ENCODE peak calls at places on chromosome 11, in five cellular contexts. C, U, K, S and I are unnamed samples.

GRCh38 chr11:44127130-44127529 is 31.7 kb downstream of the EXT2 start:
- DNase-seq in C (no peak), U (no peak), K (no peak), S (no peak), I (no peak)

GRCh38 chr11:30919389-30920172 is 333.4 kb upstream of the MPPED2 start:
- DNase-seq in C (no peak), U (peak), K (no peak), S (no peak), I (no peak)

GRCh38 chr11:44729718-44730117 is 3.0 kb downstream of the TSPAN18 start:
- DNase-seq in C (no peak), U (no peak), K (no peak), S (no peak), I (no peak)

GRCh38 chr11:132895340-132895739 is 637.0 kb downstream of the OPCML start:
- DNase-seq in C (no peak), U (peak), K (no peak), S (no peak), I (no peak)

GRCh38 chr11:95908826-95909225 is 15.1 kb downstream of the MTMR2 start:
- DNase-seq in C (no peak), U (peak), K (no peak), S (no peak), I (no peak)

GRCh38 chr11:118434123-118434552 is 2.2 kb upstream of the KMT2A start:
- DNase-seq in C (no peak), U (peak), K (no peak), S (no peak), I (no peak)

GRCh38 chr11:105236631-105237030 is 97.1 kb upstream of the CARD18 start:
- DNase-seq in C (peak), U (peak), K (no peak), S (no peak), I (no peak)

GRCh38 chr11:47950396-47950795 is 30.0 kb upstream of the PTPRJ start:
- DNase-seq in C (no peak), U (no peak), K (no peak), S (peak), I (no peak)

GRCh38 chr11:95057959-95058358 is 8.7 kb downstream of the KDM4F start:
- DNase-seq in C (no peak), U (no peak), K (no peak), S (no peak), I (no peak)

GRCh38 chr11:93326681-93327080 is 3.9 kb upstream of the DEUP1 start:
- DNase-seq in C (no peak), U (no peak), K (no peak), S (no peak), I (no peak)

GRCh38 chr11:79313513-79313912 is 127.3 kb downstream of the TENM4 start:
- DNase-seq in C (no peak), U (no peak), K (no peak), S (no peak), I (no peak)

GRCh38 chr11:65089621-65090020 is 5.6 kb downstream of the ZFPL1 start:
- DNase-seq in C (no peak), U (no peak), K (no peak), S (no peak), I (no peak)

GRCh38 chr11:113096661-113097060 is 135.4 kb downstream of the NCAM1 start:
- DNase-seq in C (no peak), U (no peak), K (no peak), S (no peak), I (no peak)

GRCh38 chr11:59106363-59107336 is at the start of gene FAM111B:
- DNase-seq in C (peak), U (peak), K (peak), S (peak), I (peak)

GRCh38 chr11:126949066-126949945 is 51.3 kb downstream of the KIRREL3 start:
- DNase-seq in C (no peak), U (peak), K (no peak), S (no peak), I (no peak)

GRCh38 chr11:76236092-76237026 is 30.1 kb upstream of the WNT11 start:
- DNase-seq in C (peak), U (peak), K (peak), S (peak), I (no peak)

GRCh38 chr11:116199182-116199581 is 573.6 kb downstream of the BUD13 start:
- DNase-seq in C (no peak), U (no peak), K (no peak), S (no peak), I (no peak)

GRCh38 chr11:70643642-70644041 is 245.3 kb downstream of the CTTN start:
- DNase-seq in C (no peak), U (no peak), K (no peak), S (no peak), I (no peak)

GRCh38 chr11:69922596-69923111 is 103.4 kb upstream of the FGF3 start:
- DNase-seq in C (no peak), U (no peak), K (no peak), S (no peak), I (no peak)

GRCh38 chr11:130181295-130182272 is 22.0 kb downstream of the ST14 start:
- DNase-seq in C (no peak), U (peak), K (no peak), S (peak), I (peak)

GRCh38 chr11:47035108-47035507 is 98.5 kb downstream of the CSTPP1 start:
- DNase-seq in C (no peak), U (peak), K (no peak), S (no peak), I (no peak)

GRCh38 chr11:13036235-13036634 is 27.1 kb downstream of the RASSF10 start:
- DNase-seq in C (no peak), U (no peak), K (no peak), S (no peak), I (no peak)

GRCh38 chr11:36452987-36453386 is 57.1 kb downstream of the TRAF6 start:
- DNase-seq in C (no peak), U (no peak), K (no peak), S (no peak), I (no peak)

GRCh38 chr11:88886796-88887195 is 179.0 kb downstream of the GRM5 start:
- DNase-seq in C (peak), U (no peak), K (peak), S (peak), I (peak)

GRCh38 chr11:17927643-17928343 is 85.1 kb downstream of the SERGEF start:
- DNase-seq in C (peak), U (no peak), K (no peak), S (no peak), I (no peak)

GRCh38 chr11:44446341-44446712 is 119.1 kb upstream of the CD82 start:
- DNase-seq in C (no peak), U (no peak), K (no peak), S (no peak), I (no peak)

GRCh38 chr11:68912254-68912653 is 8.6 kb downstream of the IGHMBP2 start:
- DNase-seq in C (no peak), U (no peak), K (no peak), S (no peak), I (no peak)

GRCh38 chr11:4190098-4190497 is 95.5 kb downstream of the RRM1 start:
- DNase-seq in C (no peak), U (no peak), K (no peak), S (no peak), I (no peak)

GRCh38 chr11:133830931-133831907 is 14.1 kb downstream of the SPATA19 start:
- DNase-seq in C (no peak), U (no peak), K (no peak), S (no peak), I (no peak)

GRCh38 chr11:118530683-118531596 is at the start of gene TMEM25:
- DNase-seq in C (no peak), U (peak), K (peak), S (peak), I (no peak)

GRCh38 chr11:106087815-106088435 is 10.5 kb downstream of the AASDHPPT start:
- DNase-seq in C (no peak), U (peak), K (no peak), S (peak), I (no peak)

GRCh38 chr11:121297872-121298271 is 5.3 kb downstream of the SC5D start:
- DNase-seq in C (no peak), U (no peak), K (no peak), S (no peak), I (no peak)

GRCh38 chr11:106424111-106424510 is 346.6 kb downstream of the AASDHPPT start:
- DNase-seq in C (peak), U (peak), K (peak), S (no peak), I (no peak)

GRCh38 chr11:78039919-78040671 is 17.0 kb upstream of the KCTD14 start:
- DNase-seq in C (peak), U (peak), K (peak), S (peak), I (no peak)

DNA sequence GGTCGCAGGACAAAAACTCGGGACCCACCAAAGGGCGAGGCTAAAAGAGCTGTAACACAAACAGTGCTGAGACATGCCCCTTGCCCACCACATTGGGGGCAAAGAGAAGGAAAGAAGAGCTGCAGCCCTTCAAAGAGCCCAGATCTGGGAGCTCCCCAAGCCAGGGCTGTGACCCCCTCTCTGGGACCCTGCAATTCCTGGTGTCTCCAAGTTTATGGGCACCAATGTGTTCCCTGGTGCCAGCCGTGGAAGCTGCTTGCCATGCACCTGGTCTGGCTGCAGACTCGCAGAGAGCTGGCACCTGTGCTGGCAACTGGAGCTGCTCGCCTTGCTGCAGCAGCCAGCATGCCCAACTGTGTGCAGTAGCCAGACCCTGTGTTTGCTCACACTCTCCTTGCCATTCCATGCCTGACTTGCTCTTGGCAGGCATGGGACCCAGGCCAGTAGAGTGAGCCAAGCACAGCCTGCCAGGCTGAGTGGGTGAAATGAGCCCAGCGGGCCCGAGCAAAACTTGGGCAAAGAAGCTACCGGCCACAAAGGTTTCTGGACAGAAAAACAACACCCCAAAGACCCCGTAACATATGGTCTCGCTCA is 16.0 kb downstream of the RRP8 start:
- DNase-seq in C (no peak), U (no peak), K (no peak), S (no peak), I (peak)
- TF ChIP-seq CTCF in C (no peak), U (no peak), K (no peak), S (no peak), I (no peak)

DNA sequence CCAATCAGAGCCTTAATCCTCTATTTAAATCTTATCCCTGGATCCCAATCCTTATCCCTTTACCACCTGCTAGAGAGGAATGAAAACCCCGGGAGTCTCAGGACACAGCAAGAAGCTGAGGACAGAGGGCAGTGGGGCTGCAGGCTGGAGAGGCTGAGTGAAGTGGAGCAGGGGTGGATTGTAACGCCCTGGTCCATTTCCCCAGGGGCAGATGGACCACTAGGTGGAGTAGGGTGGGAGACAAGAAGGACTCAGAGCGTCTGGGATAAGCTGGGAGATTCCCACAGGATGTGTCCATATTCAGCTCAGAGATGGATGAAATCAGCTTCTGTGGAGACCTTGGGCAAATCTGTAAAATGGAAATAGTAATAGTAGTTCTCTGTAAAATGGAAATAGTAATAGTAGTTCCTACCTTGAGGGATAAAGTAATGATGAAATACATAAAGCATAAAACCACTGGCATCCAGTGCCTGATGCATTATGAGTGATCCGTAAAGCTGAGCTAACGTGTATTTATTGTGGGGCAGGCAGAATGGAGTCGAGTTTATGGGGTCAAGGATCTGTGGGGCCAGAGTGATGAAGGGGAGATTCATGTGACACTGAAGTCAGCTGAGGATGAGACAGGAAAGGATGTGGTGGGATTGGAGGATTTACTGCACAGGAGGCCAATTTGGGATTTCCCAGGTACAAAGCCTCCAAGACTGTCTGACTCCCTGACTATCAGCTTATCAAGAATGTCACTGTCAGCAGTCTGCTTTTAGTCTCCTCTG is 1.9 kb upstream of the ROBO4 start:
- DNase-seq in C (no peak), U (no peak), K (no peak), S (no peak), I (no peak)
- TF ChIP-seq CTCF in C (peak), U (no peak), K (no peak), S (no peak), I (no peak)

GRCh38 chr11:72821920-72822799 is 7.9 kb downstream of the ATG16L2 start:
- DNase-seq in C (no peak), U (peak), K (peak), S (peak), I (peak)
- TF ChIP-seq CTCF in C (peak), U (no peak), K (peak), S (peak), I (peak)

DNA sequence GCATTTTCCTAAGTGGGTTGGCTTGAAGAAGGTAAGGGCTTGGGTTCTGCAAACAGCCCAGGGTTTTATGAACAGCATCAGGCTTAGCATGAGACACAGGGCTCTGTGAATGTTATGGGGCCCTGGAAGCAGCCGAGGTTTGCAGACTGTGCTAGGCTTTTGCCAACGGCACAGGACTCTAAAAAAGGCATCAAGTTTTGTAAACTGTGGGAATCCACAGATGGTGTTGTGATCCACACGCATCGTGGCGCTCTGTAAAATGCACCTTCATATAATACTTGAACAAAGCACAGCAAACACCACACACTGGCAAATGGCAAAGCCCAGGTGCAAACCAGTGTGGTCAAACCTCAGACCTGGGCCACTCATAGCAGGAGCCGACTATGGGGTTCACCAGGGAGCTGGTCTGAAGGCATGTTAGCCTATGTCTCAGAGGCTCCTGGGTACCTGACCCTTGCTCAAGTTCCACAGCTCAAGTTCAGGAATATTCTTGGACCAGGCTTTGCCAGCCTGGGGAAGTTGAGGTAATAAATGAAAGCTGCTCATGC is 2.4 kb upstream of the SLCO2B1 start:
- DNase-seq in C (no peak), U (no peak), K (no peak), S (no peak), I (no peak)
- TF ChIP-seq CTCF in C (no peak), U (no peak), K (no peak), S (no peak), I (no peak)

DNA sequence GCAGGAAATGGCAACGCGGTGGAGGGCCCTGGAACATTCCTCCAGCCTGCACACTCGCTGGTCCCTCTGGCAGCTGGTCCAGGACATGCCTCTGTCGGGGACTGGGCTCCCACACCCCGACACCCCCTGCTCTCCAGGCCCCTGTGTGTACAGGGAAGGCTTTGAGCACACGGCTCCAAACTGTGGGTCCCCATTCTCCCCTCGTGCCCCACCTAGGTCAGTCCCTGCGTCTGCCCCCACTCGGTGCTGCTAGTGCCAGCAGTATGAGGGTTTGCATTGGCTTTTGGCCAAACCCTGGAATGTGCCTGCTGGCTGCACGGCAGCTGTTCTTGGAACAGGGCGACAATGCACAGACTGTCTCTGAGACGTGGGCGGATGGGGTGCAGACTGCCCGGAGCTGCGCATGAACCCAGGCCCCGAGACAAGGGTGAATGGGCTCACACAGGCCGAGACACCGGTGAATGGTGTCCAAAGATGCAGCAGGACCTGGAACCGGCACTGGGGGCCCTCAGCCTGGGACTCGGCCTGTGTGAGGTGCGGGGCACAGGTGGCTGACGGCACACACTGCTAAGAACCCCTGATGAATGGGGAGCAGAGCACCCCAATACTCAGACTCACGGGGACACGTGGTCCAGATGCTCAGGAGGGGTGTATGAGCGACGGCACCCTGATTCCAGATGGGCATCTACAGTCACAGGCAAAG is 7.5 kb upstream of the SYT8 start:
- DNase-seq in C (no peak), U (peak), K (peak), S (peak), I (no peak)
- TF ChIP-seq CTCF in C (no peak), U (no peak), K (no peak), S (no peak), I (no peak)

GRCh38 chr11:61830318-61831105 is 2.4 kb downstream of the FADS2 start:
- DNase-seq in C (no peak), U (peak), K (no peak), S (no peak), I (peak)
- TF ChIP-seq CTCF in C (no peak), U (no peak), K (no peak), S (no peak), I (no peak)

DNA sequence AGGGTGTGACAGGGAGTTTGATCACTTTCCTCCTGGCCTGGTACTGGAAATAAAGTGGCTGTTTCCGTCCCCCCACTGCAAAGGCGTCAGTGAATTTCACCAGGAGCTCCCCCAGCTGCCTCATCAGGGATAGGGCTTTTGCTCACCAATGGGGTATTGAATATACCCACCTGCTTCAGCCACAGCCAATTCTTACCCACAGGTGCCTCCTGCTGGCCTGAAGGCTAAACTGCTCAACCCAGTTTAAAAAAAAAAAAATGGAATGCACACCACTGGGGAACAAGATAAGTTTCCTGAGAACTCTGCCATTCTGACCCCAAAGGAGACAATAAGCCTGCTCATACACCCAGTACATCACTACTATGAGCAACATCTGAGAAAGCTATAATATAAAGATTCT is 65.3 kb upstream of the MS4A8 start:
- DNase-seq in C (no peak), U (no peak), K (no peak), S (no peak), I (no peak)
- TF ChIP-seq CTCF in C (no peak), U (no peak), K (peak), S (no peak), I (peak)

DNA sequence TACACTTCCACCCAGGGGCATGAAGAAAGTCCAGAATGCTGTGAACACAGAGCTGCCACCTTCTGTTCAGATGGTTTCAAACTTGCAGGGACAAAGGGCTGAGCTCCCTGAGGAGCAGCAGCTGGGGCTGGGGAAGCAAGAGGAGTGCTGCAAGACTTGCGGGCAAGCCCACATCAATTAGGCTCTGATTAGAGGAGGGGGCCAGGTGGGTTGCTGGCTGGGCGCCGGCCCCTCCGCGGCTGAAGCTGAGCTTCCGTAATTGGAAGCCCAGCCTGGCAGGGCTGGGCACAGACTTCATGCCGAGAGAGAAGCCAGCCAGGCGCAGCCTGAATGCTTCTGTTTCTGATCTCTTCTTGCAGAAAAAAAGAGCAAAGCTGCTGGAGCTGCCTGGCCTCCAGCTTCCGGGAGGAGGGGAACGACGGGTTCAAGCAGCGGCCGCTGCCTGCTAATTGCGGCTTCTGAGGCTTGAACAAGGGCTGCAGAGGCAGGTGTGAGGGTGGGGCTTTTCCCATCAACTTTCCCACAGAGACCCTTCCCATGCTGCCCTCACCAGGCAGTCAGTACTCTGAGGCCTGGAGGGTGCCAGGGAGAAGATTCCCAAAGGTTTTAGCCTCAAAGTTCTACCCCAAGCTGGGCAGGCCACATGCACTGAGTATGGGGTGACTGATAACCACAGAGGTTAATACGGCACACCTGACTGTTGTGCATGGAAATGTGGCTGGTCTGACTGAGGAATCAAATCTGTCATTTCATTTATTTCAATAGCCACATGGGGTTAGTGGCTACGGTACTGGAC is 91.1 kb upstream of the LMO1 start:
- DNase-seq in C (no peak), U (peak), K (no peak), S (no peak), I (no peak)
- TF ChIP-seq CTCF in C (no peak), U (no peak), K (peak), S (no peak), I (peak)